ENCODE peak calls at places on chromosome 9, in five cellular contexts. G is iPS-NIHi11, X is HT-29, C is A172, D is neuronal stem cell. P is an unnamed sample.

GRCh38 chr9:77019010-77019809 is at the start of gene FOXB2:
- DNase-seq in X (no peak), D (peak), G (peak), C (no peak), P (no peak)

GRCh38 chr9:92476962-92477361 is 5.3 kb downstream of the ASPN start:
- DNase-seq in G (no peak), C (no peak), D (no peak), X (no peak), P (no peak)

GRCh38 chr9:124812401-124813016 is 35.6 kb downstream of the OLFML2A start:
- DNase-seq in D (peak), X (no peak), C (peak), G (peak), P (peak)

GRCh38 chr9:74952281-74953151 is at the start of gene C9orf40:
- DNase-seq in X (peak), G (peak), D (peak), C (peak), P (peak)

GRCh38 chr9:138102246-138103051 is 224.9 kb downstream of the CACNA1B start:
- DNase-seq in G (peak), X (no peak), D (no peak), C (no peak), P (no peak)

GRCh38 chr9:135320943-135321342 is 158.6 kb upstream of the PPP1R26 start:
- DNase-seq in G (no peak), X (no peak), D (no peak), C (no peak), P (no peak)

GRCh38 chr9:6680797-6681146 is 35.2 kb upstream of the GLDC start:
- DNase-seq in G (peak), X (no peak), C (peak), D (no peak), P (peak)

GRCh38 chr9:125600194-125600593 is 106.8 kb downstream of the MAPKAP1 start:
- DNase-seq in C (no peak), X (peak), G (no peak), D (no peak), P (peak)

GRCh38 chr9:129849042-129849441 is 13.8 kb downstream of the USP20 start:
- DNase-seq in D (no peak), X (no peak), C (no peak), G (no peak), P (no peak)

GRCh38 chr9:135525241-135526088 is 4.2 kb downstream of the LCN1 start:
- DNase-seq in X (no peak), G (no peak), C (no peak), D (no peak), P (no peak)

GRCh38 chr9:128554155-128554862 is 1.9 kb downstream of the SPTAN1 start:
- DNase-seq in G (peak), X (peak), D (peak), C (peak), P (peak)

GRCh38 chr9:113309204-113309813 is 6.1 kb upstream of the RNF183 start:
- DNase-seq in G (peak), D (no peak), C (peak), X (peak), P (peak)

GRCh38 chr9:16901589-16901988 is 31.1 kb upstream of the BNC2 start:
- DNase-seq in C (no peak), X (no peak), D (no peak), G (no peak), P (no peak)

GRCh38 chr9:70466976-70467551 is 52.6 kb upstream of the KLF9 start:
- DNase-seq in D (no peak), X (no peak), G (no peak), C (peak), P (no peak)

GRCh38 chr9:134283111-134283515 is 43.1 kb upstream of the RXRA start:
- DNase-seq in G (peak), X (peak), D (no peak), C (no peak), P (peak)

GRCh38 chr9:135647897-135648296 is 8.6 kb upstream of the GLT6D1 start:
- DNase-seq in X (no peak), C (peak), G (no peak), D (no peak), P (no peak)

GRCh38 chr9:121895836-121896544 is 197.1 kb downstream of the TTLL11 start:
- DNase-seq in D (no peak), G (no peak), C (peak), X (peak), P (peak)

GRCh38 chr9:63816742-63817621 is 1468.0 kb downstream of the FOXD4L5 start:
- DNase-seq in X (peak), D (peak), G (peak), C (peak), P (peak)

GRCh38 chr9:5459289-5459829 is 9.0 kb downstream of the CD274 start:
- DNase-seq in G (no peak), D (no peak), X (no peak), C (no peak), P (no peak)

GRCh38 chr9:136943291-136944093 is 1.0 kb downstream of the FBXW5 start:
- DNase-seq in X (peak), G (peak), D (no peak), C (peak), P (peak)